ENCODE peak calls at places on chromosomes 16 and 17, in six cellular contexts. O, F, U, N, A and G are unnamed samples.

GRCh38 chr16:29107299-29107698 is 122.4 kb downstream of the LAT start:
- DNase-seq in O (no peak), F (no peak), U (no peak), N (no peak), A (no peak), G (no peak)

GRCh38 chr17:65130829-65131228 is 6.3 kb upstream of the RGS9 start:
- DNase-seq in O (no peak), F (no peak), U (no peak), N (no peak), A (no peak), G (no peak)

GRCh38 chr17:37220609-37220953 is 155.2 kb upstream of the C17orf78 start:
- DNase-seq in O (peak), F (no peak), U (no peak), N (peak), A (peak), G (no peak)

GRCh38 chr16:25553711-25554436 is 137.9 kb upstream of the HS3ST4 start:
- DNase-seq in O (no peak), F (no peak), U (no peak), N (no peak), A (no peak), G (no peak)

GRCh38 chr16:88747588-88748301 is 37.3 kb downstream of the PIEZO1 start:
- DNase-seq in O (no peak), F (no peak), U (peak), N (no peak), A (peak), G (no peak)

GRCh38 chr16:12350945-12351344 is 374.4 kb downstream of the SNX29 start:
- DNase-seq in O (no peak), F (no peak), U (no peak), N (no peak), A (no peak), G (no peak)

GRCh38 chr17:82298538-82299421 is 18.6 kb downstream of the CD7 start:
- DNase-seq in O (no peak), F (no peak), U (no peak), N (no peak), A (no peak), G (no peak)

GRCh38 chr16:77613115-77613514 is 109.2 kb upstream of the NUDT7 start:
- DNase-seq in O (no peak), F (no peak), U (no peak), N (no peak), A (no peak), G (no peak)

GRCh38 chr16:230949-231348 is 1.7 kb upstream of the LUC7L start:
- DNase-seq in O (no peak), F (no peak), U (no peak), N (no peak), A (no peak), G (no peak)

GRCh38 chr16:87706278-87707000 is 59.3 kb downstream of the KLHDC4 start:
- DNase-seq in O (no peak), F (no peak), U (no peak), N (no peak), A (no peak), G (no peak)

GRCh38 chr16:82703156-82703555 is 76.4 kb downstream of the CDH13 start:
- DNase-seq in O (no peak), F (no peak), U (no peak), N (no peak), A (no peak), G (no peak)

GRCh38 chr17:58156839-58157803 is 8.9 kb downstream of the OR4D1 start:
- DNase-seq in O (peak), F (peak), U (no peak), N (no peak), A (no peak), G (no peak)

GRCh38 chr16:86663691-86664517 is 85.6 kb downstream of the FOXL1 start:
- DNase-seq in O (no peak), F (no peak), U (no peak), N (no peak), A (no peak), G (no peak)

GRCh38 chr16:59067207-59067606 is 333.1 kb upstream of the GOT2 start:
- DNase-seq in O (no peak), F (no peak), U (no peak), N (no peak), A (no peak), G (no peak)

GRCh38 chr16:86643661-86644060 is 65.3 kb downstream of the FOXL1 start:
- DNase-seq in O (no peak), F (no peak), U (no peak), N (no peak), A (no peak), G (no peak)